ENCODE peak calls at places on chromosomes 16 and 17, in four cellular contexts. D is retina, W is GM10248, N is choroid plexus epithelial cell. A is an unnamed sample.
A peak's percentile ranks its signal among the peaks of the same experiment; 100 is the strongest.

GRCh38 chr17:54901230-54901847 is 687 bp downstream of the TOM1L1 start:
- DNase-seq in D (no peak), W (no peak), N (no peak), A (no peak)

GRCh38 chr16:54720259-54720658 is 210.4 kb upstream of the IRX5 start:
- DNase-seq in D (no peak), W (no peak), N (no peak), A (no peak)

GRCh38 chr17:63645775-63646491 is 23.7 kb downstream of the MAP3K3 start:
- DNase-seq in D (no peak), W (peak; percentile 37), N (no peak), A (no peak)

GRCh38 chr17:81043319-81043724 is 8.4 kb downstream of the BAIAP2 start:
- DNase-seq in D (no peak), W (no peak), N (no peak), A (no peak)

GRCh38 chr17:2395258-2396170 is 5.3 kb downstream of the MNT start:
- DNase-seq in D (peak; percentile 38), W (no peak), N (peak; percentile 62), A (no peak)

GRCh38 chr17:7549401-7550055 is 670 bp downstream of the TNFSF12 start:
- DNase-seq in D (peak; percentile 57), W (no peak), N (no peak), A (no peak)

GRCh38 chr17:28381141-28381825 is 9.8 kb downstream of the SARM1 start:
- DNase-seq in D (peak; percentile 87), W (peak; percentile 52), N (peak; percentile 14), A (no peak)

GRCh38 chr16:5867250-5867649 is 769.7 kb upstream of the EEF2KMT start:
- DNase-seq in D (no peak), W (no peak), N (no peak), A (no peak)

GRCh38 chr17:41977991-41978390 is 11.4 kb downstream of the CNP start:
- DNase-seq in D (no peak), W (no peak), N (no peak), A (no peak)

GRCh38 chr16:17161034-17161433 is 309.7 kb downstream of the XYLT1 start:
- DNase-seq in D (peak; percentile 94), W (no peak), N (no peak), A (no peak)

GRCh38 chr17:16286009-16286946 is 67.0 kb downstream of the CENPV start:
- DNase-seq in D (peak; percentile 14), W (peak; percentile 89), N (peak; percentile 98), A (peak; percentile 96)

GRCh38 chr17:51820252-51820651 is 338.3 kb downstream of the CA10 start:
- DNase-seq in D (no peak), W (no peak), N (no peak), A (no peak)

GRCh38 chr16:51035110-51035498 is 116.0 kb downstream of the SALL1 start:
- DNase-seq in D (peak; percentile 23), W (no peak), N (no peak), A (no peak)

GRCh38 chr17:42568341-42569111 is 1.6 kb downstream of the MLX start:
- DNase-seq in D (no peak), W (no peak), N (no peak), A (no peak)

GRCh38 chr17:2852729-2853110 is 56.5 kb downstream of the RAP1GAP2 start:
- DNase-seq in D (peak; percentile 38), W (no peak), N (no peak), A (no peak)

GRCh38 chr16:50844840-50845239 is 103.0 kb downstream of the CYLD start:
- DNase-seq in D (no peak), W (no peak), N (no peak), A (no peak)

A was measured in GM12864.